ENCODE peak calls at places on chromosome 2, in five cellular contexts. K is heart right ventricle, F is mammary epithelial cell, X is aorta, G is SJSA1. E is an unnamed sample. For H3K9me3, the result is how much of the 10 kb centered on the place peaks cover.

GRCh38 chr2:12705742-12706141 is 11.0 kb upstream of the TRIB2 start:
- DNase-seq in K (no peak), F (no peak), X (no peak), G (no peak), E (no peak)

GRCh38 chr2:119827866-119828507 is 68.3 kb downstream of the PTPN4 start:
- DNase-seq in K (no peak), F (no peak), X (no peak), G (no peak), E (no peak)

GRCh38 chr2:74502720-74503505 is 3.5 kb upstream of the LBX2 start:
- DNase-seq in K (peak), F (peak), X (peak), G (peak), E (no peak)

GRCh38 chr2:128566671-128567070 is 248.0 kb upstream of the HS6ST1 start:
- DNase-seq in K (no peak), F (no peak), X (no peak), G (no peak), E (no peak)

GRCh38 chr2:47205576-47206141 is 50.6 kb upstream of the STPG4 start:
- DNase-seq in K (peak), F (no peak), X (no peak), G (no peak), E (no peak)

GRCh38 chr2:181949047-181949446 is 36.6 kb upstream of the PPP1R1C start:
- DNase-seq in K (no peak), F (peak), X (no peak), G (no peak), E (no peak)

GRCh38 chr2:17375262-17375661 is 143.0 kb downstream of the RAD51AP2 start:
- DNase-seq in K (no peak), F (peak), X (no peak), G (no peak), E (no peak)

GRCh38 chr2:58992062-58992736 is 751.1 kb upstream of the FANCL start:
- DNase-seq in K (no peak), F (no peak), X (no peak), G (no peak), E (no peak)

GRCh38 chr2:98952971-98953370 is 16.9 kb upstream of the CRACDL start:
- DNase-seq in K (no peak), F (peak), X (no peak), G (no peak), E (no peak)

GRCh38 chr2:145800201-145801091 is 1280.5 kb upstream of the ZEB2 start:
- DNase-seq in K (no peak), F (peak), X (no peak), G (no peak), E (no peak)

GRCh38 chr2:238361877-238362276 is 41.6 kb downstream of the TRAF3IP1 start:
- DNase-seq in K (peak), F (no peak), X (no peak), G (no peak), E (no peak)

GRCh38 chr2:88545118-88545517 is 82.1 kb downstream of the EIF2AK3 start:
- DNase-seq in K (no peak), F (peak), X (no peak), G (no peak), E (no peak)

GRCh38 chr2:96574364-96574763 is 37.8 kb downstream of the ARID5A start:
- DNase-seq in K (no peak), F (no peak), X (no peak), G (no peak), E (no peak)

GRCh38 chr2:182447843-182448242 is 21.0 kb upstream of the PDE1A start:
- DNase-seq in K (no peak), F (no peak), X (no peak), G (no peak), E (no peak)

GRCh38 chr2:75844651-75845050 is 133.9 kb upstream of the GCFC2 start:
- DNase-seq in K (no peak), F (no peak), X (no peak), G (no peak), E (no peak)

GRCh38 chr2:172323256-172323655 is 104.1 kb upstream of the ITGA6 start:
- DNase-seq in K (no peak), F (peak), X (no peak), G (no peak), E (no peak)

GRCh38 chr2:38128653-38129052 is 52.7 kb upstream of the CYP1B1 start:
- DNase-seq in K (no peak), F (no peak), X (no peak), G (no peak), E (no peak)

GRCh38 chr2:100875516-100876230 is 55.7 kb downstream of the NPAS2 start:
- DNase-seq in K (no peak), F (no peak), X (no peak), G (no peak), E (no peak)

GRCh38 chr2:127421871-127422618 is 3.8 kb downstream of the PROC start:
- DNase-seq in K (no peak), F (no peak), X (no peak), G (no peak), E (no peak)

GRCh38 chr2:189540551-189540950 is 40.0 kb downstream of the SLC40A1 start:
- DNase-seq in K (no peak), F (peak), X (no peak), G (no peak), E (no peak)

GRCh38 chr2:104043864-104044263 is 810.1 kb upstream of the POU3F3 start:
- DNase-seq in K (peak), F (no peak), X (no peak), G (no peak), E (no peak)

GRCh38 chr2:218402491-218402901 is 2.8 kb downstream of the CTDSP1 start:
- DNase-seq in K (no peak), F (no peak), X (no peak), G (no peak), E (no peak)

GRCh38 chr2:158191076-158191566 is 89.4 kb downstream of the UPP2 start:
- DNase-seq in K (no peak), F (no peak), X (no peak), G (no peak), E (no peak)

GRCh38 chr2:217430916-217431576 is 571.2 kb upstream of the TNP1 start:
- DNase-seq in K (no peak), F (no peak), X (no peak), G (no peak), E (no peak)

GRCh38 chr2:214185546-214185945 is 225.3 kb upstream of the VWC2L start:
- DNase-seq in K (no peak), F (no peak), X (no peak), G (no peak), E (no peak)

GRCh38 chr2:65309699-65310098 is 82.1 kb downstream of the ACTR2 start:
- DNase-seq in K (no peak), F (peak), X (no peak), G (no peak), E (no peak)

GRCh38 chr2:69278366-69278765 is 108.7 kb downstream of the GFPT1 start:
- DNase-seq in K (no peak), F (no peak), X (no peak), G (no peak), E (no peak)

DNA sequence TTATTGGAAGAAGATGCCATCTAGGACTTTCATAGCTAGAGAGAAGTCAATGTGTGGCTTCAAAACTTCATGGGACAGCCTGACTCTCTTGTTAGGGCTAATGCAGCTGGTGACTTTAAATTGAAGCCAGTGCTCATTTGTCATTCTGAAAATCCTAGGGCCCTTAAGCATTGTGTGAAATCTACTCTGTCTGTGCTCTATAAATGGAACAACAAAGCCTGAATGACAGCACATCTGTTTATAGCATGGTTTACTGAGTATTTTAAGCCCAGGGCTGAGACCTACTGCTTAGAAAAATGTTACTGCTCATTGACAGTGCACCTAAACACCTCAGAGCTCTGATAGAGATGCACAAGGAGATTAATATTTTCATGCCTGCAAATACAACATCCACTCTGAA is 30.8 kb downstream of the ZNF892 start:
- DNase-seq in K (no peak), F (no peak), X (no peak), G (no peak), E (no peak)
- H3K9me3 ChIP-seq in K (half or more), F (under half), X (under half), G (under half), E (under half)

GRCh38 chr2:443211-443610 is 155.3 kb upstream of the ALKAL2 start:
- DNase-seq in K (no peak), F (no peak), X (no peak), G (no peak), E (no peak)
- H3K9me3 ChIP-seq in K (under half), F (under half), X (under half), G (under half), E (under half)

GRCh38 chr2:168954256-168954655 is 53.2 kb downstream of the G6PC2 start:
- DNase-seq in K (no peak), F (no peak), X (no peak), G (no peak), E (no peak)
- H3K9me3 ChIP-seq in K (under half), F (under half), X (under half), G (under half), E (under half)

DNA sequence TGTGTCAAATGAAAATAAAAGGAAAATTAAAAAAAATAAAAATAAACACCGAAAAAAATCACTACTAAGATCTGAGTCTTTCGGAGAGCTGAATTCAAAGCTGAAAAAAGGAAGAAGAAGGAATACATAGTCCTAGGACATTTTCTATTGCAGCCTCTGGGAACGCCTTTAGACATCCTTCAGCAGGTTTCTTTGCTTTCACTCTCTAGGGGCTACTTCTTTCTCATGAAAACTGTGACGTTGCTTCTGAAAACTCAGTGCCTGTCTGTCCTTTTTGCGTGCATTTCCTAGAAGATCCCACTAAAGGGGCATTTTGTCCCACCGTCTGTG is 708 bp downstream of the STAT4 start:
- DNase-seq in K (no peak), F (peak), X (no peak), G (no peak), E (no peak)
- H3K9me3 ChIP-seq in K (under half), F (under half), X (under half), G (under half), E (under half)

GRCh38 chr2:79552653-79553052 is 39.8 kb downstream of the CTNNA2 start:
- DNase-seq in K (no peak), F (no peak), X (no peak), G (no peak), E (no peak)

DNA sequence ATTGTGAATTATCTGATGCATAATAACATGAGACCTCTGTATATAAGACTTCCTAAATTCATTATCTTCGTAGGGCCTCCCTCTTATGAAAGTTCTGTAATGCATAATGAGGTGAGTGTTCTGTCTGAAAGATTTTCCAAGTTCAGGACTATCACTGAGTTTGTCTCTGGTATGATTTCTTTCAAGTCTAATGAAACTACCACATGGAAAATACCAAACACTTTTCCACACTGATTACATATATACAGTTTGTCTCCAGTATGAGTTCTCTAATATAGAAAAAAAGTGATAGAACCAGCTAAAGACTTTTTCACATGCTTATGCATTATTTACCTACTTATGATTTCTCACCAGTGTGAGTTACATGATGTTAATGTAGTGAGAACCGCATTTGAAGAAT is 34.7 kb downstream of the CTNNA2 start:
- DNase-seq in K (no peak), F (no peak), X (no peak), G (no peak), E (no peak)
- H3K9me3 ChIP-seq in K (half or more), F (under half), X (under half), G (under half), E (under half)

GRCh38 chr2:42961948-42962347 is 169.6 kb upstream of the HAAO start:
- DNase-seq in K (no peak), F (no peak), X (peak), G (no peak), E (no peak)
- H3K9me3 ChIP-seq in K (under half), F (under half), X (under half), G (under half), E (under half)

GRCh38 chr2:239926587-239927234 is 98.4 kb downstream of the NDUFA10 start:
- DNase-seq in K (no peak), F (no peak), X (peak), G (peak), E (no peak)
- H3K9me3 ChIP-seq in K (under half), F (under half), X (under half), G (under half), E (under half)

E was measured in T-helper 17 cell.